ENCODE peak calls at places on chromosomes 5 and 9, in six cellular contexts. R is astrocyte, M is NB4, K is fibroblast of lung, V is ovary, Q is A549. C is an unnamed sample.

GRCh38 chr5:76363385-76364261 is 39.5 kb upstream of the IQGAP2 start:
- DNase-seq in K (no peak), Q (no peak), R (no peak), V (no peak), M (no peak), C (no peak)

GRCh38 chr9:129382281-129383004 is 204.4 kb upstream of the IER5L start:
- DNase-seq in V (no peak), M (no peak), R (no peak), Q (no peak), K (no peak), C (no peak)

GRCh38 chr5:96350678-96351077 is 82.4 kb downstream of the PCSK1 start:
- DNase-seq in M (no peak), V (no peak), Q (no peak), R (no peak), K (no peak), C (no peak)

GRCh38 chr9:107737987-107738743 is 248.6 kb upstream of the KLF4 start:
- DNase-seq in M (no peak), K (peak; percentile 95), Q (no peak), V (peak; percentile 73), R (peak; percentile 95), C (peak; percentile 85)

GRCh38 chr9:1604942-1605560 is 410.1 kb upstream of the SMARCA2 start:
- DNase-seq in Q (peak; percentile 28), R (no peak), K (no peak), V (no peak), M (peak; percentile 70), C (peak; percentile 6)

GRCh38 chr9:35771524-35771923 is 17.4 kb upstream of the MSMP start:
- DNase-seq in V (no peak), R (no peak), K (no peak), M (no peak), Q (peak; percentile 14), C (no peak)

GRCh38 chr5:125812631-125813030 is 610.6 kb upstream of the GRAMD2B start:
- DNase-seq in Q (no peak), V (no peak), M (no peak), K (no peak), R (no peak), C (no peak)

GRCh38 chr5:64292611-64293215 is 127.1 kb downstream of the RNF180 start:
- DNase-seq in M (no peak), Q (no peak), R (peak; percentile 64), K (peak; percentile 74), V (no peak), C (no peak)

GRCh38 chr9:134163374-134164196 is 779 bp downstream of the RNU6ATAC start:
- DNase-seq in K (peak; percentile 55), R (peak; percentile 43), M (peak; percentile 13), V (peak; percentile 67), Q (no peak), C (no peak)

GRCh38 chr5:77322406-77322805 is 111.9 kb downstream of the PDE8B start:
- DNase-seq in K (no peak), R (no peak), M (no peak), Q (no peak), V (no peak), C (no peak)

GRCh38 chr5:154356256-154356655 is 89.5 kb upstream of the SAP30L start:
- DNase-seq in Q (peak; percentile 23), K (peak; percentile 76), R (peak; percentile 60), V (no peak), M (no peak), C (no peak)

GRCh38 chr5:134491841-134492442 is 33.5 kb upstream of the JADE2 start:
- DNase-seq in Q (no peak), M (no peak), R (no peak), V (no peak), K (no peak), C (no peak)

GRCh38 chr9:35385042-35385441 is 104.9 kb upstream of the RUSC2 start:
- DNase-seq in V (no peak), K (peak; percentile 50), R (peak; percentile 41), Q (peak; percentile 9), M (no peak), C (no peak)

GRCh38 chr5:131316026-131316425 is 52.2 kb downstream of the CDC42SE2 start:
- DNase-seq in M (no peak), K (no peak), V (no peak), Q (no peak), R (no peak), C (no peak)

GRCh38 chr9:74556685-74557084 is 59.5 kb downstream of the RORB start:
- DNase-seq in M (no peak), R (peak; percentile 78), K (peak; percentile 82), V (no peak), Q (no peak), C (no peak)

GRCh38 chr5:10933141-10933540 is 172.1 kb upstream of the DAP start:
- DNase-seq in M (peak; percentile 34), V (no peak), Q (no peak), K (no peak), R (no peak), C (no peak)

GRCh38 chr9:1929722-1930621 is 85.2 kb upstream of the SMARCA2 start:
- DNase-seq in V (no peak), M (no peak), R (no peak), K (no peak), Q (no peak), C (no peak)

GRCh38 chr5:67287795-67288194 is 91.2 kb upstream of the CD180 start:
- DNase-seq in Q (no peak), M (no peak), R (peak; percentile 88), V (no peak), K (peak; percentile 89), C (no peak)
- TF ChIP-seq CTCF in Q (no peak), M (no peak), R (no peak), V (no peak), K (no peak), C (no peak)

GRCh38 chr9:121558423-121558950 is 58.8 kb upstream of the GGTA1 start:
- DNase-seq in K (no peak), Q (no peak), M (peak; percentile 28), V (no peak), R (no peak), C (no peak)
- H3K4me3 ChIP-seq in K (no peak overlapping the region), Q (no peak overlapping the region), M (no peak overlapping the region), V (no peak overlapping the region), R (no peak overlapping the region), C (no peak overlapping the region)

GRCh38 chr5:141929398-141930058 is 5.9 kb downstream of the DELE1 start:
- DNase-seq in Q (no peak), V (no peak), K (no peak), M (no peak), R (no peak), C (no peak)

GRCh38 chr5:141935538-141935937 is 11.9 kb downstream of the DELE1 start:
- DNase-seq in Q (no peak), K (no peak), M (no peak), V (no peak), R (no peak), C (no peak)

GRCh38 chr5:141928051-141928450 is 4.4 kb downstream of the DELE1 start:
- DNase-seq in K (no peak), R (no peak), M (no peak), Q (no peak), V (no peak), C (no peak)

GRCh38 chr5:141934099-141934844 is 10.6 kb downstream of the DELE1 start:
- DNase-seq in M (no peak), K (peak; percentile 72), V (no peak), R (peak; percentile 56), Q (no peak), C (no peak)

DNA sequence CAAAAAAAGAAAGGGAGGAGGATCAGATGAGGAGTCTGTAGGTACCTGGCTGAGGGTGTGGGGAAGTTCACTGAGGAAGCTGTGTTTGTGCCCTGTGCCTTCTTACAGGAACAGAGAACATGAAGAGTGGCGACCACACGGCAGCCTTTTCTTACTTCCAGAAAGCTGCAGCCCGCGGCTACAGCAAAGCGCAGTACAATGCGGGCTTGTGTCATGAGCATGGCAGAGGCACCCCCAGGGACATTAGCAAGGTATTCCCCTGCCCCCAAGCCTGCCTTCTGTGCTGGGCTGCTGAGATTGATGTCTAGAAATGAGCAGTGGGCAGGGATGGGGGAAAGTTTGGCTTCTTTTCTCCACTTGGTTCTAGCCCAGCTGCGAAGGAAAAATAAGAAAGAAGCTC is 9.5 kb downstream of the DELE1 start:
- DNase-seq in R (no peak), V (no peak), K (no peak), Q (no peak), M (no peak), C (no peak)
- TF ChIP-seq CTCF in R (no peak), V (no peak), K (no peak), Q (no peak), M (no peak), C (no peak)

GRCh38 chr9:135711881-135712280 is 9.9 kb downstream of the KCNT1 start:
- DNase-seq in K (no peak), M (no peak), R (no peak), Q (no peak), V (no peak), C (no peak)

GRCh38 chr9:135712571-135713295 is 10.7 kb downstream of the KCNT1 start:
- DNase-seq in V (peak; percentile 74), R (no peak), M (no peak), Q (no peak), K (no peak), C (no peak)

GRCh38 chr9:135716045-135716444 is 14.1 kb downstream of the KCNT1 start:
- DNase-seq in R (no peak), K (no peak), V (no peak), M (no peak), Q (no peak), C (no peak)

GRCh38 chr9:135715056-135715595 is 13.1 kb downstream of the KCNT1 start:
- DNase-seq in Q (no peak), M (no peak), R (no peak), V (no peak), K (no peak), C (no peak)

DNA sequence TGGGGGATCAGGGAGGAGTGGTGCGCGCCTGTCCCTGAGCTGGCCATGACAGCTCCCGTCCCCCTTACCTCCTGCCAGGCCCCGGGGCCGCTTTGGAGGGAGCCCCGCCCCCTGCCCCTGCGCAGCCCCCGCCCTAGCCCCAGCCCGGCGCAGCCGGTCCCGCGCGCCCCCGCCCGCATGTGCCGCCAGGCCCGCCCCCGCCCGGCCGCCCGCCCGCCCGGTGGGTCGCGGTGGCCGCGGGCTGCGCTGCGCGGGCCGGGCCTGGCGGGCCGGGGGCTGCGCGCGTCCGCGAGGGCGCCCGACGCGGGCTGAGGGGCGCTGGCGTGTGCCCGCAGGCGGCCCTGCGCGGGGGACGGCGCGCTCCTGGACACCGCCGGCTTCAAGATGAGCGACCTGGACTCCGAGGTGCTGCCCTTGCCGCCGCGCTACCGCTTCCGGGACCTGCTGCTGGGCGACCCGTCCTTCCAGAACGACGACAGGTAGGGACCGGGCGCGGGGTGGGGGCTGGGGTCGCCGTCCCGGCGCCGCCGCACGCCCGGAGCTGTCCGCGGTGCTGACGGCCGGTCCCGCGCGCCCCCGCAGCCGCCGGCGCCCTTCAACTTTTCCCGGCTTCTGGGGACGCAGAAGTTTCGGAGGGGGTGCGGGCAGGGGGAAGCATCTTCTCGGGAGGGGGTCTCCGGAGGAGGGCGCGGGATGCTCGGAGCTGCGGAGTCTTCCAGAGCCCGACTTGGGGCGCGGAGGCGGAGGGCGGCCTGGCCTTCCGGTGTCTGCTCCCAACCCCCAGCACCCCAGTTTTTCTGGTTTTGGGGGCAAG is 12.5 kb downstream of the KCNT1 start:
- DNase-seq in Q (no peak), R (no peak), K (no peak), M (no peak), V (no peak), C (no peak)
- H3K4me3 ChIP-seq in Q (no peak overlapping the region), R (no peak overlapping the region), K (no peak overlapping the region), M (no peak overlapping the region), V (no peak overlapping the region), C (no peak overlapping the region)